ENCODE peak calls at places on chromosomes 1 and 21, in four cellular contexts. F is tibial artery, Z is AG04450, A is upper lobe of right lung. U is an unnamed sample.

GRCh38 chr1:10599194-10599861 is 124.6 kb downstream of the PEX14 start:
- DNase-seq in F (no peak), Z (peak; percentile 61), A (no peak), U (no peak)

GRCh38 chr1:192577145-192578140 is 1.9 kb downstream of the RGS1 start:
- DNase-seq in F (no peak), Z (no peak), A (no peak), U (no peak)

GRCh38 chr21:45889115-45889708 is 92.4 kb upstream of the COL6A1 start:
- DNase-seq in F (no peak), Z (no peak), A (no peak), U (no peak)

GRCh38 chr1:176878750-176879536 is 285.6 kb downstream of the ASTN1 start:
- DNase-seq in F (no peak), Z (no peak), A (no peak), U (no peak)

GRCh38 chr1:106498238-106498637 is 558.2 kb upstream of the PRMT6 start:
- DNase-seq in F (no peak), Z (no peak), A (no peak), U (no peak)

GRCh38 chr1:5903680-5904079 is 88.5 kb downstream of the NPHP4 start:
- DNase-seq in F (peak; percentile 25), Z (no peak), A (no peak), U (no peak)

GRCh38 chr1:179121159-179121938 is 39.5 kb downstream of the TOR3A start:
- DNase-seq in F (no peak), Z (no peak), A (no peak), U (peak; percentile 65)

GRCh38 chr1:32984090-32984828 is 19.6 kb upstream of the RNF19B start:
- DNase-seq in F (no peak), Z (no peak), A (no peak), U (no peak)

GRCh38 chr1:180229483-180230415 is at the start of gene LHX4:
- DNase-seq in F (peak; percentile 61), Z (no peak), A (peak; percentile 70), U (no peak)

GRCh38 chr1:86704456-86704971 is at the start of gene SH3GLB1:
- DNase-seq in F (peak; percentile 91), Z (peak; percentile 61), A (peak; percentile 95), U (peak; percentile 36)

GRCh38 chr21:41071410-41071809 is 96.5 kb upstream of the BACE2 start:
- DNase-seq in F (no peak), Z (no peak), A (no peak), U (no peak)

GRCh38 chr1:196078691-196079090 is 529.5 kb downstream of the KCNT2 start:
- DNase-seq in F (no peak), Z (no peak), A (no peak), U (no peak)

GRCh38 chr1:159927887-159928431 is 2.7 kb upstream of the TAGLN2 start:
- DNase-seq in F (no peak), Z (no peak), A (peak; percentile 48), U (no peak)
- TF ChIP-seq CTCF in F (no peak), Z (no peak), A (no peak), U (peak; percentile 4)

GRCh38 chr21:26845750-26846035 is 484 bp upstream of the ADAMTS1 start:
- DNase-seq in F (no peak), Z (no peak), A (no peak), U (no peak)

GRCh38 chr21:26843912-26844257 is 1.3 kb downstream of the ADAMTS1 start:
- DNase-seq in F (no peak), Z (no peak), A (no peak), U (no peak)

GRCh38 chr21:26846036-26846931 is 1.1 kb upstream of the ADAMTS1 start:
- DNase-seq in F (peak; percentile 91), Z (no peak), A (peak; percentile 86), U (no peak)

GRCh38 chr21:26844258-26845065 is 747 bp downstream of the ADAMTS1 start:
- DNase-seq in F (peak; percentile 78), Z (no peak), A (peak; percentile 74), U (no peak)

DNA sequence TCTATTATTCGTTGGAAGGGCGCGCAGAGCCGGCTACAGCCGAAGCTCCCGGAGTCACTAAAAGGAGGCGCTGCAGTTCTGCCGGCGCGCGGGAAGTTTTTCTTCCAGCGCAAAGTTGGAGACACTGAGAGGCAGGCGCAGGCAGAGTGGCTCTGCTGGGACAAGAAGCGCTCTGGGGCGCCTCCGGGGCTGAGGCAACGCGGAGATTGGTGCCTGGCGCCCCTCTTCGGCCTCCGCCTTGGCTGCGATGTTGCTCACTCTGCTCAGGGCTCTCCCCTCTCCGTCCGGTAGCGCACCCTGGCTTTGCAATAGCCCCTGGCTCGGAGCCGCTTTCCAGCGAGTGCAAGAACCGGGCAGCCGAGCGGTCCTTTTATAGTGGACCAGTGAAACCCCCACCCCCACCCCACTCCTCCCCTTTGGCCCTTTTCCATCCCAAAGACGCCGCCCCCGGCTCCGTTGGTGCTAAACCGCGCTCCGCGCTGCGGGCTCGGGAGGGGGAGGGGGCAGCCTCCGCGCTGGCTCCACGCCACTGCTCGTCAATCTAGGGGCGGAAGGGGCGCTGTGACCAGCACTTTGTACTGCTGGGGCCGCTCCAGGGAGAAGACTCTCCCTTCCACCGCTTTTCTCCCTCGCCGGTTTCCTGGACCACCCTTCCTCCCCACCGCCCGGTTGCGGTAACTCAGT is at the start of gene ADAMTS1:
- DNase-seq in F (peak; percentile 97), Z (peak; percentile 89), A (peak; percentile 88), U (no peak)
- H3K4me3 ChIP-seq in F (peak within 1 kb of the TSS; percentile 82), Z (peak within 1 kb of the TSS; percentile 99), A (peak within 1 kb of the TSS; percentile 79), U (peak within 1 kb of the TSS; percentile 67)

GRCh38 chr1:25486602-25487001 is 55.9 kb downstream of the MACO1 start:
- DNase-seq in F (no peak), Z (no peak), A (no peak), U (no peak)
- TF ChIP-seq CTCF in F (no peak), Z (peak; percentile 60), A (no peak), U (no peak)

GRCh38 chr1:240084749-240085148 is 6.9 kb upstream of the FMN2 start:
- DNase-seq in F (no peak), Z (no peak), A (no peak), U (no peak)

GRCh38 chr1:240091201-240091600 is 482 bp upstream of the FMN2 start:
- DNase-seq in F (no peak), Z (no peak), A (no peak), U (no peak)

GRCh38 chr1:240091614-240092300 is at the start of gene FMN2:
- DNase-seq in F (no peak), Z (no peak), A (no peak), U (no peak)

GRCh38 chr1:240084337-240084736 is 7.3 kb upstream of the FMN2 start:
- DNase-seq in F (no peak), Z (no peak), A (no peak), U (no peak)

GRCh38 chr1:240086726-240087125 is 5.0 kb upstream of the FMN2 start:
- DNase-seq in F (no peak), Z (no peak), A (no peak), U (no peak)
- H3K4me3 ChIP-seq in F (no peak overlapping the region), Z (no peak overlapping the region), A (no peak overlapping the region), U (no peak overlapping the region)

GRCh38 chr1:158208717-158209116 is 28.0 kb downstream of the CD1D start:
- DNase-seq in F (no peak), Z (no peak), A (no peak), U (no peak)

GRCh38 chr1:158204458-158204827 is 23.7 kb downstream of the CD1D start:
- DNase-seq in F (no peak), Z (no peak), A (no peak), U (no peak)

GRCh38 chr1:158200509-158200908 is 19.8 kb downstream of the CD1D start:
- DNase-seq in F (no peak), Z (no peak), A (no peak), U (no peak)

GRCh38 chr1:158199840-158200239 is 19.1 kb downstream of the CD1D start:
- DNase-seq in F (no peak), Z (no peak), A (no peak), U (no peak)

DNA sequence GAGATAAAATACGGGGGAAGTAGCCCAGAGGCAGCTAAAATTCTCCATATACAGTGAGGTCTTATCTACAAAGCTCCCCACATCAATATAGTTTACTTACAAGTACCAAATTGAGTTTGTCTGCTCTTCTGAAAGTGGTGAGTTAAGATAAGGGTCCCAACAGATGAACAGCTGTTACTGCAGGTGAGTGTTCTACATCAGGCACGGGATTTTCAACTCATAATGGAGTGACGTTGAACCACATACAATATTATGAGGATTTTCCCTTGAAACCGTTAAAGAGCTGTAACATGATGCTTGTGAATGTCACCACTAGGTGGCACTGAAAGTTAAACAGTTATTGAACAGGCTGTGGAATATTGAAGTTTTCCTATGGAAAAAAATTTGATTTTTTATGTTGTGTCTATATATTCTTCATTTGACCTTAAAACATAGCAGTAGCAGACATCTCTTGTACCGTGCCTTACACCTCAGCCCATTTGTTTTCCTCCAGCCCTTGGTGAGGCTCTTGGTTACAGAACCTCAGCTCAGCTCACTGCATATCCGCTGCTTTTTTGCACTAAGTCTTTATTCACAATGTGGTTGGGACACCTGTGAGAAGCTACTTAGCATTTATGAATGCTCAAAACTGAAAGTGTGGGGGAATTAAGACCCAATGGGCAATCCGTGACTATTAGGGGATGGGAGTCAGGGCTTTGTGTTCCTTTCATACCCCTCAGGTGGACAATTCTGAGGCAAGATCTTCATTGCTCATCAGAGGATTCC is 23.2 kb downstream of the CD1D start:
- DNase-seq in F (no peak), Z (peak; percentile 23), A (no peak), U (peak; percentile 45)
- TF ChIP-seq CTCF in F (peak; percentile 73), Z (peak; percentile 73), A (peak; percentile 85), U (peak; percentile 68)

U was measured in HFF-Myc.